ENCODE peak calls at places on chromosomes 2 and 18, in eight cellular contexts. One of them, this sample, is unnamed. For H3K27me3, the result is how much of the 10 kb centered on the place peaks cover.

GRCh38 chr2:224008702-224009261 is 30.3 kb downstream of the SERPINE2 start:
- DNase-seq in prostate gland: no peak
- DNase-seq in Peyer's patch: no peak
- DNase-seq in ovary: no peak
- DNase-seq in suprapubic skin: no peak
- DNase-seq in heart left ventricle: no peak
- DNase-seq in K562: no peak
- DNase-seq in stomach: peak
- DNase-seq in this sample: no peak

GRCh38 chr2:2041256-2041824 is 289.7 kb downstream of the MYT1L start:
- DNase-seq in suprapubic skin: no peak
- DNase-seq in heart left ventricle: no peak
- DNase-seq in stomach: no peak
- DNase-seq in ovary: no peak
- DNase-seq in prostate gland: no peak
- DNase-seq in K562: no peak
- DNase-seq in Peyer's patch: no peak
- DNase-seq in this sample: no peak

GRCh38 chr2:160321025-160321424 is 121.0 kb upstream of the ITGB6 start:
- DNase-seq in Peyer's patch: no peak
- DNase-seq in K562: no peak
- DNase-seq in heart left ventricle: no peak
- DNase-seq in ovary: no peak
- DNase-seq in suprapubic skin: no peak
- DNase-seq in stomach: peak
- DNase-seq in prostate gland: no peak
- DNase-seq in this sample: no peak

GRCh38 chr2:54240515-54241219 is 15.4 kb downstream of the TSPYL6 start:
- DNase-seq in heart left ventricle: peak
- DNase-seq in prostate gland: no peak
- DNase-seq in suprapubic skin: no peak
- DNase-seq in ovary: no peak
- DNase-seq in K562: no peak
- DNase-seq in Peyer's patch: no peak
- DNase-seq in stomach: no peak
- DNase-seq in this sample: no peak

GRCh38 chr2:237699870-237700582 is 72.6 kb downstream of the LRRFIP1 start:
- DNase-seq in Peyer's patch: peak
- DNase-seq in K562: no peak
- DNase-seq in suprapubic skin: no peak
- DNase-seq in heart left ventricle: no peak
- DNase-seq in stomach: no peak
- DNase-seq in ovary: no peak
- DNase-seq in prostate gland: no peak
- DNase-seq in this sample: no peak

GRCh38 chr2:190947711-190948251 is 66.2 kb downstream of the STAT1 start:
- DNase-seq in Peyer's patch: no peak
- DNase-seq in stomach: no peak
- DNase-seq in suprapubic skin: no peak
- DNase-seq in heart left ventricle: no peak
- DNase-seq in K562: no peak
- DNase-seq in ovary: no peak
- DNase-seq in prostate gland: no peak
- DNase-seq in this sample: no peak

GRCh38 chr2:3282056-3282998 is 95.3 kb downstream of the EIPR1 start:
- DNase-seq in heart left ventricle: peak
- DNase-seq in Peyer's patch: peak
- DNase-seq in prostate gland: peak
- DNase-seq in stomach: peak
- DNase-seq in suprapubic skin: no peak
- DNase-seq in ovary: peak
- DNase-seq in K562: no peak
- DNase-seq in this sample: no peak

GRCh38 chr18:67217551-67218166 is 298.9 kb downstream of the DSEL start:
- DNase-seq in suprapubic skin: no peak
- DNase-seq in Peyer's patch: peak
- DNase-seq in heart left ventricle: peak
- DNase-seq in ovary: peak
- DNase-seq in prostate gland: peak
- DNase-seq in K562: peak
- DNase-seq in stomach: peak
- DNase-seq in this sample: no peak

GRCh38 chr2:132929786-132930185 is 259.8 kb upstream of the LYPD1 start:
- DNase-seq in Peyer's patch: no peak
- DNase-seq in heart left ventricle: no peak
- DNase-seq in suprapubic skin: no peak
- DNase-seq in K562: no peak
- DNase-seq in ovary: no peak
- DNase-seq in prostate gland: no peak
- DNase-seq in stomach: no peak
- DNase-seq in this sample: no peak

DNA sequence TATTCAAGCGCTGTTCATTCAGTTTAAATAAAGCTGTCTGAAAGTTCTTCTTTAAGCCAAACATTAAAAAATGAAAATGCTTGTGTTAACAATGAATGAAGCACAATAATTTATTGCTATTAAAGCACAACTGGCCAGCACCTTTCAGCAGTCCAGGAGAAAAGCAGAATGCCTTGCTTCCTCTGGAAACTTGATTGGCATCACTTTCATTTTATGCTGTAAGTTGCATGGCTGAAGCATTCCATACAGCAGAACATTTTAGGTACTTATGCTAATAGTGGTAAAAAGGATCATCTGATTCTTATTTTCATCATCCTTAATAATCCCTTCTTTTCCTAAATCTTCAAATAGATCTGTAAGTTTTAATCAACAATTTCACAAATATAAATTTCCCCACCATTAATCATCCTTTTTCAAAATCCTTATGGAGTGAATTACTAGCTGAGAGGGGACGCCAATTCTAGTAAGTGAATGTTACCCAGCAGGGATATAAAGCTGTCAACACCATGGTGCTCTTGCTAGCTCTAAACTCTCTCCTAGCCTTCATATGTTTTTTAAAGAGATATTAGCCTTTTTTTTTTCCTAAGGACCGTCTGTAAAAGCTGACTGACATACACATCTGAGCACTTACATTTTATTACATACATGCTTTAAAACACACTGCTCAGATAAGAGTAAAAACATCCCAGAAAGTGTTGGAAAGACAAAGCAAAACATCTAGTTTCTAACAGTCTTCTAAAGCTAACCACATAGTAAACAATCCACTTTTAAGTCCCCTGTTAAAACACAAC is 5.3 kb downstream of the SATB2 start:
- DNase-seq in heart left ventricle: no peak
- DNase-seq in suprapubic skin: no peak
- DNase-seq in ovary: no peak
- DNase-seq in K562: no peak
- DNase-seq in prostate gland: no peak
- DNase-seq in stomach: no peak
- DNase-seq in Peyer's patch: no peak
- DNase-seq in this sample: no peak
- H3K27me3 ChIP-seq in heart left ventricle: half or more
- H3K27me3 ChIP-seq in suprapubic skin: half or more
- H3K27me3 ChIP-seq in ovary: under half
- H3K27me3 ChIP-seq in K562: under half
- H3K27me3 ChIP-seq in prostate gland: under half
- H3K27me3 ChIP-seq in stomach: under half
- H3K27me3 ChIP-seq in Peyer's patch: under half
- H3K27me3 ChIP-seq in this sample: under half

DNA sequence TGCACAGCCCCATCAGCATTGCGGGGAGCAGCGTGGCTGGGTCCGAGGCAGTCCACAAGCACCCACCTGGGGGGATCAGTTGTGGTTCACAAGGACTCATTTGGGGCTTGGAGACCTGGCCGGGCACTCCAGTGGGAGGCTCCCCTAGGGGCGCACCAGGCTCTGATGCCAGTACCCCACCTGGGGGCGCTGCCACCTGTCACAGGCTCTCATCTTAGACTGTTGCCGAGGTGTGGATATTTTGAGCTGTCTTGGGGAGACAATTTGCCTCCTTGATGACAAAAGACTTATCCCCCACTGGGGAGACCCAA is 3.0 kb downstream of the ADRA2B start:
- DNase-seq in prostate gland: no peak
- DNase-seq in stomach: no peak
- DNase-seq in Peyer's patch: no peak
- DNase-seq in ovary: no peak
- DNase-seq in K562: no peak
- DNase-seq in heart left ventricle: no peak
- DNase-seq in suprapubic skin: no peak
- DNase-seq in this sample: no peak
- H3K4me3 ChIP-seq in prostate gland: no peak
- H3K4me3 ChIP-seq in stomach: no peak
- H3K4me3 ChIP-seq in Peyer's patch: no peak
- H3K4me3 ChIP-seq in ovary: no peak
- H3K4me3 ChIP-seq in K562: no peak
- H3K4me3 ChIP-seq in heart left ventricle: no peak
- H3K4me3 ChIP-seq in suprapubic skin: no peak
- H3K4me3 ChIP-seq in this sample: no peak

GRCh38 chr18:9708057-9708881 is at the start of gene RAB31:
- DNase-seq in stomach: peak
- DNase-seq in heart left ventricle: peak
- DNase-seq in ovary: peak
- DNase-seq in prostate gland: peak
- DNase-seq in Peyer's patch: peak
- DNase-seq in suprapubic skin: peak
- DNase-seq in K562: peak
- DNase-seq in this sample: peak
- TF ChIP-seq POLR2A in stomach: no peak
- TF ChIP-seq POLR2A in heart left ventricle: peak
- TF ChIP-seq POLR2A in ovary: peak
- TF ChIP-seq POLR2A in prostate gland: no peak
- TF ChIP-seq POLR2A in Peyer's patch: peak
- TF ChIP-seq POLR2A in suprapubic skin: peak
- TF ChIP-seq POLR2A in K562: no peak
- TF ChIP-seq POLR2A in this sample: peak

GRCh38 chr2:45268631-45269030 is 259.4 kb upstream of the SIX2 start:
- DNase-seq in ovary: no peak
- DNase-seq in prostate gland: no peak
- DNase-seq in suprapubic skin: no peak
- DNase-seq in stomach: peak
- DNase-seq in Peyer's patch: no peak
- DNase-seq in heart left ventricle: no peak
- DNase-seq in K562: no peak
- DNase-seq in this sample: no peak

GRCh38 chr2:45267062-45267702 is 257.9 kb upstream of the SIX2 start:
- DNase-seq in Peyer's patch: no peak
- DNase-seq in prostate gland: no peak
- DNase-seq in ovary: no peak
- DNase-seq in suprapubic skin: no peak
- DNase-seq in stomach: peak
- DNase-seq in K562: no peak
- DNase-seq in heart left ventricle: no peak
- DNase-seq in this sample: no peak

GRCh38 chr2:45264227-45265225 is 255.3 kb upstream of the SIX2 start:
- DNase-seq in ovary: no peak
- DNase-seq in prostate gland: no peak
- DNase-seq in stomach: peak
- DNase-seq in K562: no peak
- DNase-seq in heart left ventricle: no peak
- DNase-seq in Peyer's patch: no peak
- DNase-seq in suprapubic skin: no peak
- DNase-seq in this sample: no peak

GRCh38 chr2:45263147-45263546 is 253.9 kb upstream of the SIX2 start:
- DNase-seq in heart left ventricle: no peak
- DNase-seq in prostate gland: no peak
- DNase-seq in K562: no peak
- DNase-seq in Peyer's patch: no peak
- DNase-seq in ovary: no peak
- DNase-seq in suprapubic skin: no peak
- DNase-seq in stomach: no peak
- DNase-seq in this sample: no peak

GRCh38 chr2:45265336-45265735 is 256.1 kb upstream of the SIX2 start:
- DNase-seq in heart left ventricle: no peak
- DNase-seq in stomach: no peak
- DNase-seq in suprapubic skin: no peak
- DNase-seq in prostate gland: no peak
- DNase-seq in ovary: no peak
- DNase-seq in K562: no peak
- DNase-seq in Peyer's patch: no peak
- DNase-seq in this sample: no peak
- H3K27me3 ChIP-seq in heart left ventricle: under half
- H3K27me3 ChIP-seq in stomach: under half
- H3K27me3 ChIP-seq in suprapubic skin: under half
- H3K27me3 ChIP-seq in prostate gland: under half
- H3K27me3 ChIP-seq in ovary: under half
- H3K27me3 ChIP-seq in K562: under half
- H3K27me3 ChIP-seq in Peyer's patch: under half
- H3K27me3 ChIP-seq in this sample: half or more

This sample was measured in esophagus squamous epithelium.